ENCODE peak calls at places on chromosomes 13 and 19, in nine cellular contexts. P, M, Q, B, L, O, I, R and G are unnamed samples.

GRCh38 chr13:21176982-21177284 is 475 bp downstream of the MRPL57 start:
- DNase-seq in Q (no peak), B (no peak), I (no peak), L (no peak), O (no peak), M (no peak), R (no peak), P (no peak), G (no peak)

GRCh38 chr19:53870485-53870844 is 2.8 kb downstream of the MYADM start:
- DNase-seq in M (no peak), P (peak), I (peak), Q (peak), L (no peak), O (no peak), B (no peak), R (no peak), G (no peak)

GRCh38 chr19:35063940-35064818 is 22.7 kb downstream of the HPN start:
- DNase-seq in I (peak), B (peak), P (no peak), R (no peak), M (peak), Q (no peak), L (no peak), O (no peak), G (no peak)

GRCh38 chr13:113207890-113208423 is 512 bp downstream of the PCID2 start:
- DNase-seq in R (no peak), Q (peak), P (no peak), L (peak), I (peak), M (peak), O (no peak), B (peak), G (peak)

GRCh38 chr19:28977826-28978225 is 235.1 kb downstream of the UQCRFS1 start:
- DNase-seq in L (no peak), M (peak), I (no peak), B (no peak), Q (peak), O (no peak), R (no peak), P (no peak), G (peak)

GRCh38 chr13:84983321-84983720 is 815.9 kb downstream of the SLITRK6 start:
- DNase-seq in L (no peak), P (no peak), I (no peak), M (no peak), R (no peak), Q (no peak), O (no peak), B (no peak), G (peak)

GRCh38 chr19:2740314-2740656 is 468 bp upstream of the SLC39A3 start:
- DNase-seq in M (no peak), R (no peak), I (no peak), L (no peak), B (no peak), Q (no peak), P (no peak), O (no peak), G (no peak)

GRCh38 chr13:51803422-51804294 is at the start of gene DHRS12:
- DNase-seq in P (peak), L (peak), R (peak), O (peak), I (peak), Q (peak), B (peak), M (peak), G (peak)

GRCh38 chr13:26968431-26969335 is 202.9 kb downstream of the USP12 start:
- DNase-seq in O (no peak), Q (no peak), M (peak), L (no peak), B (no peak), R (no peak), P (no peak), I (peak), G (no peak)

GRCh38 chr13:50126378-50127016 is 111.3 kb downstream of the KCNRG start:
- DNase-seq in Q (peak), M (peak), I (peak), R (no peak), P (peak), B (peak), L (peak), O (no peak), G (peak)

GRCh38 chr19:41298327-41298964 is 11.5 kb upstream of the CCDC97 start:
- DNase-seq in R (no peak), Q (no peak), I (peak), L (peak), M (peak), O (no peak), B (no peak), P (no peak), G (no peak)
- TF ChIP-seq EZH2phosphoT487 in R (no peak), Q (no peak), I (no peak), L (no peak), M (no peak), O (no peak), B (no peak), P (no peak), G (no peak)

GRCh38 chr19:38001158-38001781 is 94.3 kb downstream of the SIPA1L3 start:
- DNase-seq in Q (no peak), B (no peak), R (no peak), M (no peak), I (no peak), P (no peak), O (no peak), L (no peak), G (no peak)

GRCh38 chr19:38003427-38004099 is 96.6 kb downstream of the SIPA1L3 start:
- DNase-seq in O (no peak), M (peak), L (peak), Q (peak), P (peak), R (peak), I (peak), B (peak), G (peak)

GRCh38 chr19:37997911-37998344 is 90.9 kb downstream of the SIPA1L3 start:
- DNase-seq in L (no peak), P (no peak), Q (no peak), M (peak), O (peak), R (no peak), I (peak), B (peak), G (no peak)

GRCh38 chr19:37998801-37999308 is 91.8 kb downstream of the SIPA1L3 start:
- DNase-seq in O (no peak), Q (no peak), R (no peak), B (no peak), P (no peak), M (no peak), L (no peak), I (no peak), G (no peak)

GRCh38 chr19:37999309-38000213 is 92.6 kb downstream of the SIPA1L3 start:
- DNase-seq in B (peak), O (peak), I (no peak), L (no peak), P (no peak), R (no peak), Q (no peak), M (peak), G (no peak)
- TF ChIP-seq EZH2phosphoT487 in B (no peak), O (no peak), I (no peak), L (no peak), P (no peak), R (no peak), Q (no peak), M (peak), G (no peak)

GRCh38 chr13:42363941-42364612 is 92.1 kb downstream of the AKAP11 start:
- DNase-seq in P (no peak), I (no peak), Q (no peak), L (no peak), M (peak), O (no peak), R (no peak), B (peak), G (peak)
- TF ChIP-seq EZH2phosphoT487 in P (no peak), I (no peak), Q (no peak), L (no peak), M (no peak), O (no peak), R (no peak), B (no peak), G (no peak)

GRCh38 chr19:52115526-52116053 is 20.0 kb upstream of the ZNF841 start:
- DNase-seq in R (no peak), B (no peak), O (no peak), Q (no peak), L (no peak), P (no peak), I (no peak), M (no peak), G (no peak)
- TF ChIP-seq EZH2phosphoT487 in R (no peak), B (no peak), O (no peak), Q (no peak), L (no peak), P (no peak), I (no peak), M (no peak), G (no peak)

DNA sequence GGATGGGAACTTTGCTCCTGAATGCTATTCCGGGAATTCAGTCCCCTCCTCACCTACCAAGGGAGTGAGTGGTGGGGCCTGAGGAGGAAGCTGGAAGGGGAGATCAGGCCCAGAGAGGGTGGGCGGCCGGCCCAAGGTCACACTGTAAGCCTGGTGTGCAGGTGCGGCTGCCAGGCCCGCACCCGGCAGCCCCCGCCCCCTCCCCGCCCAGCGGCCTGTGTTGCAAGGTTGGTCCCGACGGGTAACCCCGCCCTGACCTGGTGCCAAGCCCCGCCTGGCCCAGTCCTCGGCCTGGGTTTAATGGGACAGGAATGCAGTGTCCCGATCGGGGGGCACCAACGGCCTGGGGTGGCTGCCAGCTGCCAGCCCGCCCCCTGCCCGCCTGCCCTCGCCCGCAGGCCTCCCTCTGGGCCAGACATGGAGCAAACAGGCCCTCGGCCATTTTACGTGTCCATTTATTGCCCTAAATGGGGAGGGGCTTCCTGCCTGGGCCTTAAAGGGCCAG is 5.5 kb downstream of the ZBTB7A start:
- DNase-seq in I (peak), M (peak), B (peak), L (no peak), Q (no peak), R (no peak), P (peak), O (no peak), G (peak)
- TF ChIP-seq EZH2phosphoT487 in I (no peak), M (no peak), B (no peak), L (no peak), Q (no peak), R (no peak), P (no peak), O (no peak), G (no peak)